ENCODE peak calls at places on chromosomes 12 and 14, in nine cellular contexts. M is endothelial cell of umbilical vein, N is transverse colon, U is HepG2, O is uterus, S is IMR-90, Q is tibial nerve, H is GM12878, G is lower leg skin. V is an unnamed sample.

GRCh38 chr14:91927800-91928199 is 19.7 kb downstream of the FBLN5 start:
- DNase-seq in M (no peak), N (no peak), U (no peak), O (no peak), S (no peak), Q (no peak), H (no peak), G (no peak), V (no peak)

GRCh38 chr14:84250863-84251262 is 1279.1 kb upstream of the FLRT2 start:
- DNase-seq in M (peak), N (no peak), U (no peak), O (no peak), S (no peak), Q (no peak), H (no peak), G (no peak), V (no peak)

GRCh38 chr14:91728616-91729183 is 3.2 kb downstream of the CATSPERB start:
- DNase-seq in M (no peak), N (no peak), U (no peak), O (no peak), S (no peak), Q (no peak), H (no peak), G (no peak), V (no peak)

GRCh38 chr14:51058382-51058781 is 36.5 kb downstream of the TRIM9 start:
- DNase-seq in M (no peak), N (no peak), U (no peak), O (no peak), S (no peak), Q (no peak), H (no peak), G (no peak), V (no peak)

GRCh38 chr14:68239988-68240387 is 420.4 kb downstream of the RAD51B start:
- DNase-seq in M (peak), N (peak), U (no peak), O (peak), S (no peak), Q (no peak), H (no peak), G (no peak), V (no peak)

GRCh38 chr12:76340680-76341435 is 7.4 kb downstream of the BBS10 start:
- DNase-seq in M (peak), N (no peak), U (no peak), O (no peak), S (peak), Q (no peak), H (no peak), G (no peak), V (no peak)

GRCh38 chr12:96047621-96048211 is 12.3 kb upstream of the LTA4H start:
- DNase-seq in M (peak), N (peak), U (peak), O (no peak), S (peak), Q (no peak), H (peak), G (no peak), V (no peak)

GRCh38 chr12:47964102-47964723 is 817 bp downstream of the TMEM106C start:
- DNase-seq in M (peak), N (peak), U (no peak), O (peak), S (no peak), Q (no peak), H (no peak), G (no peak), V (no peak)

GRCh38 chr12:23854598-23854997 is 94.9 kb downstream of the SOX5 start:
- DNase-seq in M (no peak), N (no peak), U (no peak), O (no peak), S (no peak), Q (no peak), H (no peak), G (no peak), V (no peak)

GRCh38 chr12:12214635-12215131 is 52.2 kb downstream of the LRP6 start:
- DNase-seq in M (peak), N (no peak), U (peak), O (no peak), S (peak), Q (no peak), H (peak), G (no peak), V (no peak)

GRCh38 chr12:57797938-57798337 is 15.4 kb downstream of the TSFM start:
- DNase-seq in M (no peak), N (no peak), U (no peak), O (no peak), S (no peak), Q (no peak), H (no peak), G (no peak), V (no peak)

GRCh38 chr14:90368946-90369721 is 27.7 kb upstream of the CALM1 start:
- DNase-seq in M (peak), N (peak), U (peak), O (no peak), S (peak), Q (no peak), H (no peak), G (no peak), V (no peak)

GRCh38 chr12:109944975-109945374 is 44.9 kb downstream of the TCHP start:
- DNase-seq in M (peak), N (no peak), U (peak), O (no peak), S (peak), Q (no peak), H (no peak), G (no peak), V (no peak)

GRCh38 chr14:33375781-33376180 is 437.1 kb downstream of the NPAS3 start:
- DNase-seq in M (no peak), N (no peak), U (no peak), O (no peak), S (no peak), Q (no peak), H (no peak), G (no peak), V (no peak)

GRCh38 chr12:115709410-115710065 is 568.0 kb downstream of the MED13L start:
- DNase-seq in M (no peak), N (peak), U (no peak), O (peak), S (no peak), Q (peak), H (no peak), G (no peak), V (no peak)

GRCh38 chr14:100109594-100109955 is 44.4 kb downstream of the EVL start:
- DNase-seq in M (no peak), N (no peak), U (no peak), O (no peak), S (no peak), Q (no peak), H (no peak), G (no peak), V (no peak)

GRCh38 chr14:96271421-96271762 is 15.4 kb downstream of the BDKRB1 start:
- DNase-seq in M (no peak), N (no peak), U (no peak), O (no peak), S (no peak), Q (no peak), H (no peak), G (no peak), V (no peak)

GRCh38 chr12:52903285-52903854 is 1.5 kb downstream of the KRT8 start:
- DNase-seq in M (peak), N (peak), U (peak), O (peak), S (peak), Q (peak), H (no peak), G (peak), V (peak)

GRCh38 chr14:36423430-36423829 is 96.6 kb downstream of the NKX2-1 start:
- DNase-seq in M (no peak), N (no peak), U (no peak), O (no peak), S (no peak), Q (no peak), H (no peak), G (no peak), V (no peak)

GRCh38 chr14:104247336-104248202 is 109.2 kb downstream of the KIF26A start:
- DNase-seq in M (no peak), N (no peak), U (no peak), O (no peak), S (no peak), Q (no peak), H (no peak), G (peak), V (no peak)

GRCh38 chr14:61503167-61503801 is 181.9 kb downstream of the PRKCH start:
- DNase-seq in M (peak), N (no peak), U (no peak), O (no peak), S (peak), Q (no peak), H (peak), G (no peak), V (no peak)

GRCh38 chr12:50546441-50547318 is 41.9 kb downstream of the DIP2B start:
- DNase-seq in M (peak), N (no peak), U (no peak), O (no peak), S (no peak), Q (no peak), H (no peak), G (no peak), V (no peak)

GRCh38 chr14:86363576-86363975 is 833.6 kb downstream of the FLRT2 start:
- DNase-seq in M (no peak), N (no peak), U (no peak), O (no peak), S (no peak), Q (no peak), H (no peak), G (no peak), V (no peak)

GRCh38 chr12:96192926-96193573 is 1.1 kb upstream of the ELK3 start:
- DNase-seq in M (no peak), N (no peak), U (no peak), O (no peak), S (no peak), Q (no peak), H (no peak), G (no peak), V (no peak)

GRCh38 chr12:121287267-121287954 is 9.1 kb downstream of the CAMKK2 start:
- DNase-seq in M (no peak), N (no peak), U (no peak), O (no peak), S (peak), Q (no peak), H (no peak), G (no peak), V (no peak)

GRCh38 chr12:91685917-91686316 is 459.7 kb downstream of the BTG1 start:
- DNase-seq in M (peak), N (no peak), U (no peak), O (no peak), S (peak), Q (no peak), H (no peak), G (no peak), V (no peak)

GRCh38 chr12:52221912-52222457 is 11.1 kb upstream of the KRT7 start:
- DNase-seq in M (peak), N (peak), U (no peak), O (no peak), S (peak), Q (no peak), H (no peak), G (peak), V (no peak)

GRCh38 chr12:82097438-82097837 is 260.7 kb downstream of the CCDC59 start:
- DNase-seq in M (no peak), N (no peak), U (no peak), O (no peak), S (no peak), Q (no peak), H (no peak), G (no peak), V (no peak)

GRCh38 chr14:93536945-93537344 is 106.2 kb downstream of the UNC79 start:
- DNase-seq in M (peak), N (no peak), U (peak), O (no peak), S (no peak), Q (no peak), H (no peak), G (no peak), V (no peak)

GRCh38 chr14:25400607-25401206 is 350.8 kb upstream of the STXBP6 start:
- DNase-seq in M (peak), N (peak), U (peak), O (no peak), S (peak), Q (peak), H (no peak), G (no peak), V (no peak)

GRCh38 chr14:40417777-40418401 is 985.7 kb upstream of the FBXO33 start:
- DNase-seq in M (no peak), N (no peak), U (peak), O (no peak), S (no peak), Q (no peak), H (no peak), G (no peak), V (peak)

GRCh38 chr12:71639341-71639760 is 24.3 kb downstream of the ZFC3H1 start:
- DNase-seq in M (no peak), N (no peak), U (peak), O (no peak), S (no peak), Q (no peak), H (no peak), G (no peak), V (no peak)

GRCh38 chr12:101361455-101361854 is 46.1 kb downstream of the ARL1 start:
- DNase-seq in M (no peak), N (no peak), U (no peak), O (no peak), S (no peak), Q (no peak), H (no peak), G (no peak), V (no peak)

GRCh38 chr12:19220861-19221466 is 91.4 kb downstream of the PLEKHA5 start:
- DNase-seq in M (no peak), N (no peak), U (no peak), O (no peak), S (peak), Q (no peak), H (no peak), G (no peak), V (no peak)

GRCh38 chr12:131894313-131894860 is at the start of gene ULK1:
- DNase-seq in M (peak), N (peak), U (peak), O (peak), S (peak), Q (peak), H (peak), G (peak), V (peak)

GRCh38 chr12:15527201-15527782 is 205.0 kb downstream of the PTPRO start:
- DNase-seq in M (peak), N (peak), U (peak), O (no peak), S (peak), Q (no peak), H (no peak), G (no peak), V (no peak)

GRCh38 chr12:17278946-17279345 is 673.0 kb upstream of the LMO3 start:
- DNase-seq in M (no peak), N (no peak), U (no peak), O (no peak), S (no peak), Q (no peak), H (no peak), G (no peak), V (no peak)

GRCh38 chr14:89137514-89138163 is 279.4 kb downstream of the FOXN3 start:
- DNase-seq in M (peak), N (no peak), U (peak), O (peak), S (peak), Q (no peak), H (no peak), G (no peak), V (no peak)

GRCh38 chr12:107760207-107760816 is 625 bp downstream of the PRDM4 start:
- DNase-seq in M (peak), N (peak), U (peak), O (peak), S (peak), Q (no peak), H (no peak), G (peak), V (no peak)

GRCh38 chr12:105091495-105092206 is 7.4 kb upstream of the ALDH1L2 start:
- DNase-seq in M (no peak), N (no peak), U (no peak), O (no peak), S (no peak), Q (no peak), H (no peak), G (no peak), V (no peak)

GRCh38 chr12:105089817-105090216 is 5.6 kb upstream of the ALDH1L2 start:
- DNase-seq in M (no peak), N (no peak), U (no peak), O (no peak), S (no peak), Q (no peak), H (no peak), G (no peak), V (no peak)

GRCh38 chr12:105090361-105090760 is 6.1 kb upstream of the ALDH1L2 start:
- DNase-seq in M (no peak), N (no peak), U (no peak), O (no peak), S (no peak), Q (no peak), H (no peak), G (no peak), V (no peak)

DNA sequence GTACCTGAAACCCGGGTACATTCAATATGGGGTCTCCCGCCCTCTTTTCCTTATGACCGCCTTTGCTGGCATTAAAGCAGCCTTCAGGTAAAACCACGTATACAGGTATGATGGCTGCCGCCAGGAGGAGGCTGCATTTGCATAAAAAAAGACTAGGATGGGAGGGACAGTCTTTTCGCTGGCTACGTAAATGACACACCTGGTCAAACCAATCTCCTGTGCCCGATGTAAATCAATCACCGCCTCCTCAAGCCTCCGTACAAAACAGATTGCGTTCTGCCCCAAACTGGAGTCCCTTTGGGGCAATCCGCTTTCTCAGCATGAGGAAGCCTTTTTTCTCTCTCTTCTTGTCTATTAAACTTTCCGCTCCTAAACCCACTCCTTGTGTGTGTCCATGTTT is 8.1 kb upstream of the ALDH1L2 start:
- DNase-seq in M (no peak), N (peak), U (no peak), O (no peak), S (no peak), Q (no peak), H (no peak), G (no peak), V (no peak)
- TF ChIP-seq POLR2A in M (no peak), N (no peak), U (no peak), O (no peak), S (no peak), Q (no peak), H (no peak), G (no peak), V (no peak)

DNA sequence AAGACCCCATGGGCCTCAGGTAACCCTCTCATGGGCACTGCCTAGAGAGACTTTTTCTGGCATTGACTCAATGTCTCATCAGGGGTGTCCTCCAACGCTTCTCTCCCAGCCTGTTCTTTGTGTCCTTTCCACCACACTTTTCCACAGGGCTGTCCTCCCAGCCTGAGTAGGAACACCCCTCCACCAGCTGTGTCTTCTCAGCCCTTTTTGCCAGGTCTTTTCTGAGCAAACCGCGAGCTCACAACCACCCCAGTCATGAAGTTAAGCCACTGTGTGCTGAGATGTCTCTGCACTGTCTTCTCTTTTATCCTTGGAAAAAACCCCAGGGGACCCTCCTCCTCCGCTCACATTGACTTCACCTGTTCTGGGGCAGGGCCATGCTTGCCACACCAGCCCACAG is 50.2 kb upstream of the PNMA1 start:
- DNase-seq in M (no peak), N (peak), U (no peak), O (no peak), S (no peak), Q (no peak), H (no peak), G (no peak), V (no peak)
- TF ChIP-seq POLR2A in M (no peak), N (no peak), U (no peak), O (no peak), S (no peak), Q (no peak), H (no peak), G (no peak), V (no peak)

GRCh38 chr12:122526683-122527477 is at the start of the genes KNTC1 and RSRC2:
- DNase-seq in M (peak), N (peak), U (peak), O (peak), S (peak), Q (peak), H (peak), G (peak), V (peak)
- TF ChIP-seq POLR2A in M (peak), N (peak), U (peak), O (peak), S (peak), Q (peak), H (peak), G (peak), V (peak)

GRCh38 chr14:24116111-24116809 is 1.5 kb upstream of the NRL start:
- DNase-seq in M (no peak), N (no peak), U (no peak), O (no peak), S (no peak), Q (no peak), H (no peak), G (no peak), V (no peak)

GRCh38 chr14:24113379-24113800 is 1.2 kb upstream of the DCAF11 start:
- DNase-seq in M (no peak), N (no peak), U (no peak), O (no peak), S (no peak), Q (no peak), H (no peak), G (no peak), V (no peak)

GRCh38 chr14:24115451-24116110 is 832 bp upstream of the NRL start:
- DNase-seq in M (no peak), N (no peak), U (no peak), O (no peak), S (no peak), Q (no peak), H (no peak), G (no peak), V (no peak)

GRCh38 chr14:24113801-24114535 is 609 bp upstream of the DCAF11 start:
- DNase-seq in M (no peak), N (peak), U (peak), O (peak), S (peak), Q (peak), H (peak), G (peak), V (peak)

DNA sequence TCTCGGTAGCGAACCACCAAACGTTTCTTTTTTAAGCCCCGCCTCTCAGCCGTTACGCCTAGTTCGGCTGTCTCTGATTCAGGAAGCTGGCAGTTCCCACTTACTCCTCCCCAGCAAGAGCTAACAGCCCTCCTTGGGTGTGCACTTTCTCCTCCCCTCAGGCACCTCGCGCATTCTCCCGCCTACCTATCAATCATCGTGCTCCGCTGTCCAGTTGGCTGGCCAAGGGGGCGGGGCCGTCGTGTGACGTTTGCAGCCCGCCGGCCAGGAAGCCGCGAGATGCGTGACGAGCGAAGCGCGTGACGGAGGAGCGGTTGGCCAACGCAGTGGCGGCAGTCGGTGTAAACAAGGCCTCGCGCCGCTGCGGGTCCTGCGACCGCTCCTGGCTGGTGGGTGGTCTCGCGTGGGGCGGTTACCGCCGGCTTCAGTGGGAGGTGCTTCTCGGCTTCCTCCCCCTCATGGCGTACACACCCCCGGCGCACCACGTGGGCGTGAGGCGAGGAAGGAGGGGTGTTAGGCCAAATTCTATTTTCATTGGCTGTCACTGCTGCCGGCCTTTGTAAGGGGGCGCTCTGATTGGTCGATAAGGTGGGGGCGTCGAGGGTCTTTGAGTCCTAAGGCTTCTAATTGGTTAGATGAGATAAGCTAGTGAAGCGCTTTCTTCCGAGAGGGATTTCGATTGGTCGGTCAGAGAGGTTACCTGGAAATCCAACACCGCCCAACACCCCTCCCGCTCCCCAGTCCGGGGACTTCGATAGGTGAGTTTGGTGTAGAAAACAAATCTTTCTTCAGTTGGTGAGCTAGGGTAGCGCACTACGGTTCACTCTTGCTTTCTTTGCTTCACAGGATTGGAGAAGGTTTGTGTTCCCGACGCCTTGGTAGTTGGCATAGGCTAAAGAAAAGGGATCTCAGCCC is at the start of the genes DCAF11 and NRL:
- DNase-seq in M (peak), N (peak), U (peak), O (peak), S (peak), Q (peak), H (peak), G (peak), V (peak)
- TF ChIP-seq POLR2A in M (peak), N (peak), U (peak), O (peak), S (peak), Q (peak), H (peak), G (no peak), V (peak)

V was measured in GM12891.